ENCODE peak calls at places on chromosome 21, in six cellular contexts. L is NB4; C is astrocyte of the spinal cord; E is fibroblast of pulmonary artery; F is stimulated activated effector memory CD8-positive, alpha-beta T cell treated with anti-CD3 and anti-CD28 coated beads, Interleukin-12 subunit alpha, Interleukin-12 subunit beta, amount 100 ng/mL, for 72 hours; B is effector memory CD4-positive, alpha-beta T cell. K is an unnamed sample.

GRCh38 chr21:34817821-34818662 is 149.2 kb downstream of the CLIC6 start:
- DNase-seq in L (no peak), C (no peak), E (no peak), F (no peak), B (no peak), K (no peak)

GRCh38 chr21:35323947-35324346 is 274.8 kb upstream of the RUNX1 start:
- DNase-seq in L (no peak), C (peak; percentile 9), E (peak; percentile 19), F (no peak), B (no peak), K (no peak)

GRCh38 chr21:34647552-34647951 is 21.2 kb upstream of the CLIC6 start:
- DNase-seq in L (no peak), C (no peak), E (no peak), F (no peak), B (no peak), K (no peak)

GRCh38 chr21:33025471-33026298 is at the start of gene OLIG2:
- DNase-seq in L (peak; percentile 98), C (no peak), E (no peak), F (no peak), B (no peak), K (no peak)

GRCh38 chr21:31872452-31873274 is at the start of gene HUNK:
- DNase-seq in L (peak; percentile 69), C (peak; percentile 31), E (peak; percentile 7), F (no peak), B (no peak), K (no peak)

GRCh38 chr21:35390013-35390776 is 341.1 kb upstream of the RUNX1 start:
- DNase-seq in L (no peak), C (peak; percentile 59), E (peak; percentile 26), F (peak; percentile 40), B (no peak), K (no peak)

GRCh38 chr21:31162827-31163226 is 124.6 kb upstream of the KRTAP19-8 start:
- DNase-seq in L (no peak), C (peak; percentile 70), E (peak; percentile 20), F (no peak), B (no peak), K (no peak)

GRCh38 chr21:17270234-17270633 is 242.6 kb upstream of the CXADR start:
- DNase-seq in L (peak; percentile 19), C (peak; percentile 74), E (peak; percentile 73), F (no peak), B (no peak), K (no peak)

GRCh38 chr21:45539796-45540600 is 2.2 kb downstream of the SLC19A1 start:
- DNase-seq in L (no peak), C (no peak), E (no peak), F (no peak), B (no peak), K (no peak)

GRCh38 chr21:42056468-42056867 is 14.6 kb upstream of the UMODL1 start:
- DNase-seq in L (no peak), C (no peak), E (no peak), F (no peak), B (no peak), K (no peak)

GRCh38 chr21:45615145-45615711 is 28.3 kb upstream of the PCBP3 start:
- DNase-seq in L (peak; percentile 22), C (peak; percentile 57), E (peak; percentile 41), F (peak; percentile 71), B (peak; percentile 83), K (peak; percentile 95)

GRCh38 chr21:45003331-45004058 is 63.7 kb downstream of the SLX9 start:
- DNase-seq in L (no peak), C (no peak), E (no peak), F (no peak), B (no peak), K (no peak)

GRCh38 chr21:41536076-41536826 is 28.3 kb upstream of the TMPRSS2 start:
- DNase-seq in L (no peak), C (no peak), E (no peak), F (no peak), B (no peak), K (no peak)

GRCh38 chr21:16992448-16992847 is 520.4 kb upstream of the CXADR start:
- DNase-seq in L (peak; percentile 1), C (no peak), E (no peak), F (no peak), B (no peak), K (no peak)

GRCh38 chr21:26131554-26131953 is 39.0 kb downstream of the APP start:
- DNase-seq in L (no peak), C (no peak), E (no peak), F (no peak), B (no peak), K (no peak)

GRCh38 chr21:29148535-29148934 is 18.1 kb downstream of the MAP3K7CL start:
- DNase-seq in L (no peak), C (peak; percentile 90), E (no peak), F (no peak), B (no peak), K (no peak)

GRCh38 chr21:33661146-33661545 is 18.8 kb downstream of the ITSN1 start:
- DNase-seq in L (no peak), C (no peak), E (no peak), F (no peak), B (no peak), K (no peak)

GRCh38 chr21:37562920-37563640 is 196.5 kb downstream of the DYRK1A start:
- DNase-seq in L (no peak), C (no peak), E (no peak), F (no peak), B (no peak), K (peak; percentile 4)

GRCh38 chr21:10616535-10616934 is 95.2 kb downstream of the TPTE start:
- DNase-seq in L (no peak), C (no peak), E (no peak), F (no peak), B (no peak), K (no peak)

GRCh38 chr21:42833859-42834729 is 45.2 kb downstream of the WDR4 start:
- DNase-seq in L (no peak), C (no peak), E (no peak), F (no peak), B (no peak), K (no peak)

GRCh38 chr21:21101911-21102310 is 103.7 kb downstream of the NCAM2 start:
- DNase-seq in L (peak; percentile 54), C (peak; percentile 67), E (peak; percentile 52), F (no peak), B (no peak), K (no peak)

K was measured in CD4-positive, alpha-beta memory T cell.